ENCODE peak calls at places on chromosome 4, in nine cellular contexts. One of them, this sample, is unnamed.

GRCh38 chr4:124288706-124289486 is 423.6 kb downstream of the ANKRD50 start:
- DNase-seq in body of pancreas: no peak
- DNase-seq in H7: peak; percentile 26
- DNase-seq in colonic mucosa: no peak
- DNase-seq in pons: no peak
- DNase-seq in T-helper 17 cell: no peak
- DNase-seq in frontal cortex: no peak
- DNase-seq in stromal cell of bone marrow: no peak
- DNase-seq in stimulated activated CD4-positive, alpha-beta T cell treated with anti-CD3 and anti-CD28 coated beads, Interleukin-12 subunit alpha, Interleukin-12 subunit beta, amount 100 ng/mL, for 4 hours: no peak
- DNase-seq in this sample: no peak

GRCh38 chr4:169372791-169373190 is 102.0 kb upstream of the SH3RF1 start:
- DNase-seq in body of pancreas: no peak
- DNase-seq in H7: no peak
- DNase-seq in colonic mucosa: no peak
- DNase-seq in pons: peak; percentile 56
- DNase-seq in T-helper 17 cell: no peak
- DNase-seq in frontal cortex: no peak
- DNase-seq in stromal cell of bone marrow: no peak
- DNase-seq in stimulated activated CD4-positive, alpha-beta T cell treated with anti-CD3 and anti-CD28 coated beads, Interleukin-12 subunit alpha, Interleukin-12 subunit beta, amount 100 ng/mL, for 4 hours: no peak
- DNase-seq in this sample: no peak

GRCh38 chr4:133776961-133777360 is 424.6 kb downstream of the PABPC4L start:
- DNase-seq in body of pancreas: no peak
- DNase-seq in H7: no peak
- DNase-seq in colonic mucosa: no peak
- DNase-seq in pons: no peak
- DNase-seq in T-helper 17 cell: no peak
- DNase-seq in frontal cortex: no peak
- DNase-seq in stromal cell of bone marrow: no peak
- DNase-seq in stimulated activated CD4-positive, alpha-beta T cell treated with anti-CD3 and anti-CD28 coated beads, Interleukin-12 subunit alpha, Interleukin-12 subunit beta, amount 100 ng/mL, for 4 hours: no peak
- DNase-seq in this sample: no peak

GRCh38 chr4:153131478-153132069 is 72.7 kb upstream of the TRIM2 start:
- DNase-seq in body of pancreas: no peak
- DNase-seq in H7: no peak
- DNase-seq in colonic mucosa: no peak
- DNase-seq in pons: peak; percentile 79
- DNase-seq in T-helper 17 cell: no peak
- DNase-seq in frontal cortex: no peak
- DNase-seq in stromal cell of bone marrow: no peak
- DNase-seq in stimulated activated CD4-positive, alpha-beta T cell treated with anti-CD3 and anti-CD28 coated beads, Interleukin-12 subunit alpha, Interleukin-12 subunit beta, amount 100 ng/mL, for 4 hours: no peak
- DNase-seq in this sample: no peak

GRCh38 chr4:89337678-89338077 is 30.1 kb upstream of the GPRIN3 start:
- DNase-seq in body of pancreas: no peak
- DNase-seq in H7: no peak
- DNase-seq in colonic mucosa: no peak
- DNase-seq in pons: no peak
- DNase-seq in T-helper 17 cell: no peak
- DNase-seq in frontal cortex: no peak
- DNase-seq in stromal cell of bone marrow: no peak
- DNase-seq in stimulated activated CD4-positive, alpha-beta T cell treated with anti-CD3 and anti-CD28 coated beads, Interleukin-12 subunit alpha, Interleukin-12 subunit beta, amount 100 ng/mL, for 4 hours: no peak
- DNase-seq in this sample: no peak

GRCh38 chr4:10106421-10107039 is 10.1 kb downstream of the WDR1 start:
- DNase-seq in body of pancreas: peak; percentile 34
- DNase-seq in H7: peak; percentile 65
- DNase-seq in colonic mucosa: peak; percentile 58
- DNase-seq in pons: no peak
- DNase-seq in T-helper 17 cell: peak; percentile 40
- DNase-seq in frontal cortex: peak; percentile 90
- DNase-seq in stromal cell of bone marrow: peak; percentile 97
- DNase-seq in stimulated activated CD4-positive, alpha-beta T cell treated with anti-CD3 and anti-CD28 coated beads, Interleukin-12 subunit alpha, Interleukin-12 subunit beta, amount 100 ng/mL, for 4 hours: peak; percentile 65
- DNase-seq in this sample: no peak

GRCh38 chr4:74044676-74045075 is 6.2 kb upstream of the CXCL3 start:
- DNase-seq in body of pancreas: no peak
- DNase-seq in H7: no peak
- DNase-seq in colonic mucosa: no peak
- DNase-seq in pons: no peak
- DNase-seq in T-helper 17 cell: no peak
- DNase-seq in frontal cortex: no peak
- DNase-seq in stromal cell of bone marrow: no peak
- DNase-seq in stimulated activated CD4-positive, alpha-beta T cell treated with anti-CD3 and anti-CD28 coated beads, Interleukin-12 subunit alpha, Interleukin-12 subunit beta, amount 100 ng/mL, for 4 hours: no peak
- DNase-seq in this sample: no peak

GRCh38 chr4:53937918-53938317 is 126.5 kb downstream of the CHIC2 start:
- DNase-seq in body of pancreas: no peak
- DNase-seq in H7: no peak
- DNase-seq in colonic mucosa: no peak
- DNase-seq in pons: no peak
- DNase-seq in T-helper 17 cell: no peak
- DNase-seq in frontal cortex: no peak
- DNase-seq in stromal cell of bone marrow: no peak
- DNase-seq in stimulated activated CD4-positive, alpha-beta T cell treated with anti-CD3 and anti-CD28 coated beads, Interleukin-12 subunit alpha, Interleukin-12 subunit beta, amount 100 ng/mL, for 4 hours: no peak
- DNase-seq in this sample: no peak

GRCh38 chr4:38313999-38314561 is 349.9 kb upstream of the KLF3 start:
- DNase-seq in body of pancreas: no peak
- DNase-seq in H7: no peak
- DNase-seq in colonic mucosa: peak; percentile 75
- DNase-seq in pons: no peak
- DNase-seq in T-helper 17 cell: no peak
- DNase-seq in frontal cortex: no peak
- DNase-seq in stromal cell of bone marrow: no peak
- DNase-seq in stimulated activated CD4-positive, alpha-beta T cell treated with anti-CD3 and anti-CD28 coated beads, Interleukin-12 subunit alpha, Interleukin-12 subunit beta, amount 100 ng/mL, for 4 hours: no peak
- DNase-seq in this sample: no peak

GRCh38 chr4:100391913-100392312 is 125.9 kb downstream of the EMCN start:
- DNase-seq in body of pancreas: no peak
- DNase-seq in H7: no peak
- DNase-seq in colonic mucosa: no peak
- DNase-seq in pons: no peak
- DNase-seq in T-helper 17 cell: no peak
- DNase-seq in frontal cortex: no peak
- DNase-seq in stromal cell of bone marrow: peak; percentile 38
- DNase-seq in stimulated activated CD4-positive, alpha-beta T cell treated with anti-CD3 and anti-CD28 coated beads, Interleukin-12 subunit alpha, Interleukin-12 subunit beta, amount 100 ng/mL, for 4 hours: no peak
- DNase-seq in this sample: no peak

GRCh38 chr4:98706200-98706813 is 47.9 kb upstream of the TSPAN5 start:
- DNase-seq in body of pancreas: no peak
- DNase-seq in H7: no peak
- DNase-seq in colonic mucosa: no peak
- DNase-seq in pons: no peak
- DNase-seq in T-helper 17 cell: no peak
- DNase-seq in frontal cortex: no peak
- DNase-seq in stromal cell of bone marrow: no peak
- DNase-seq in stimulated activated CD4-positive, alpha-beta T cell treated with anti-CD3 and anti-CD28 coated beads, Interleukin-12 subunit alpha, Interleukin-12 subunit beta, amount 100 ng/mL, for 4 hours: no peak
- DNase-seq in this sample: no peak

GRCh38 chr4:115272585-115272984 is 159.2 kb upstream of the NDST4 start:
- DNase-seq in body of pancreas: no peak
- DNase-seq in H7: no peak
- DNase-seq in colonic mucosa: no peak
- DNase-seq in pons: no peak
- DNase-seq in T-helper 17 cell: no peak
- DNase-seq in frontal cortex: no peak
- DNase-seq in stromal cell of bone marrow: no peak
- DNase-seq in stimulated activated CD4-positive, alpha-beta T cell treated with anti-CD3 and anti-CD28 coated beads, Interleukin-12 subunit alpha, Interleukin-12 subunit beta, amount 100 ng/mL, for 4 hours: no peak
- DNase-seq in this sample: no peak

GRCh38 chr4:14787894-14788293 is 214.4 kb upstream of the CPEB2 start:
- DNase-seq in body of pancreas: peak; percentile 16
- DNase-seq in H7: peak; percentile 1
- DNase-seq in colonic mucosa: no peak
- DNase-seq in pons: no peak
- DNase-seq in T-helper 17 cell: no peak
- DNase-seq in frontal cortex: no peak
- DNase-seq in stromal cell of bone marrow: no peak
- DNase-seq in stimulated activated CD4-positive, alpha-beta T cell treated with anti-CD3 and anti-CD28 coated beads, Interleukin-12 subunit alpha, Interleukin-12 subunit beta, amount 100 ng/mL, for 4 hours: no peak
- DNase-seq in this sample: peak; percentile 8

GRCh38 chr4:78704981-78705757 is 71.0 kb upstream of the BMP2K start:
- DNase-seq in body of pancreas: no peak
- DNase-seq in H7: no peak
- DNase-seq in colonic mucosa: no peak
- DNase-seq in pons: peak; percentile 66
- DNase-seq in T-helper 17 cell: no peak
- DNase-seq in frontal cortex: no peak
- DNase-seq in stromal cell of bone marrow: peak; percentile 77
- DNase-seq in stimulated activated CD4-positive, alpha-beta T cell treated with anti-CD3 and anti-CD28 coated beads, Interleukin-12 subunit alpha, Interleukin-12 subunit beta, amount 100 ng/mL, for 4 hours: no peak
- DNase-seq in this sample: no peak

GRCh38 chr4:136505020-136505419 is 1027.3 kb downstream of the PCDH18 start:
- DNase-seq in body of pancreas: no peak
- DNase-seq in H7: no peak
- DNase-seq in colonic mucosa: no peak
- DNase-seq in pons: no peak
- DNase-seq in T-helper 17 cell: no peak
- DNase-seq in frontal cortex: no peak
- DNase-seq in stromal cell of bone marrow: no peak
- DNase-seq in stimulated activated CD4-positive, alpha-beta T cell treated with anti-CD3 and anti-CD28 coated beads, Interleukin-12 subunit alpha, Interleukin-12 subunit beta, amount 100 ng/mL, for 4 hours: no peak
- DNase-seq in this sample: no peak